ENCODE peak calls at places on chromosome 21, in nine cellular contexts. S, E, B, W, R, P, H, I and X are unnamed samples.

GRCh38 chr21:39579734-39580332 is 32.9 kb upstream of the B3GALT5 start:
- DNase-seq in H (no peak), R (no peak), W (no peak), I (no peak), E (no peak), S (no peak), B (no peak), P (no peak), X (no peak)

GRCh38 chr21:36237441-36237840 is 80.8 kb downstream of the DOP1B start:
- DNase-seq in R (no peak), B (no peak), W (no peak), E (peak), S (no peak), H (no peak), I (no peak), P (no peak), X (no peak)

GRCh38 chr21:33374080-33374873 is 28.9 kb upstream of the IFNGR2 start:
- DNase-seq in B (peak), S (peak), P (peak), H (peak), E (peak), I (no peak), W (peak), R (no peak), X (peak)

GRCh38 chr21:45544449-45545235 is 2.4 kb upstream of the SLC19A1 start:
- DNase-seq in B (no peak), W (no peak), R (peak), E (no peak), I (no peak), P (no peak), H (no peak), S (no peak), X (no peak)

GRCh38 chr21:36347962-36348328 is 27.9 kb downstream of the MORC3 start:
- DNase-seq in B (no peak), P (no peak), E (no peak), R (no peak), W (no peak), I (no peak), S (no peak), H (no peak), X (peak)

GRCh38 chr21:45618846-45619485 is 24.6 kb upstream of the PCBP3 start:
- DNase-seq in I (no peak), S (no peak), B (peak), W (no peak), H (no peak), E (peak), R (no peak), P (no peak), X (peak)

GRCh38 chr21:16420086-16420724 is 690.4 kb downstream of the USP25 start:
- DNase-seq in R (no peak), I (peak), W (no peak), H (no peak), E (peak), S (no peak), B (peak), P (peak), X (no peak)

GRCh38 chr21:23017989-23018388 is 2019.8 kb downstream of the NCAM2 start:
- DNase-seq in I (no peak), R (no peak), E (no peak), B (no peak), P (no peak), W (no peak), S (no peak), H (no peak), X (peak)

GRCh38 chr21:26761174-26761915 is 83.9 kb downstream of the ADAMTS1 start:
- DNase-seq in S (no peak), I (no peak), W (no peak), P (no peak), E (no peak), R (no peak), H (no peak), B (peak), X (no peak)

GRCh38 chr21:33993286-33994231 is 78.0 kb upstream of the ATP5PO start:
- DNase-seq in B (no peak), R (no peak), P (no peak), I (no peak), W (peak), S (no peak), E (no peak), H (no peak), X (no peak)

GRCh38 chr21:16070207-16070651 is 340.4 kb downstream of the USP25 start:
- DNase-seq in S (no peak), I (no peak), B (no peak), W (no peak), R (no peak), P (peak), E (no peak), H (no peak), X (peak)